ENCODE peak calls at places on chromosomes 3 and 15, in four cellular contexts. L, V, F and X are unnamed samples.

GRCh38 chr3:187504435-187504834 is 136.2 kb downstream of the RTP4 start:
- DNase-seq in L (no peak), V (no peak), F (no peak), X (no peak)

GRCh38 chr15:59966262-59966661 is 37.8 kb upstream of the FOXB1 start:
- DNase-seq in L (no peak), V (no peak), F (no peak), X (no peak)

GRCh38 chr15:35519536-35520149 is 26.3 kb downstream of the DPH6 start:
- DNase-seq in L (no peak), V (no peak), F (peak; percentile 64), X (no peak)

GRCh38 chr3:157605356-157605755 is 102.1 kb upstream of the VEPH1 start:
- DNase-seq in L (no peak), V (no peak), F (no peak), X (peak; percentile 62)

GRCh38 chr3:49081429-49081828 is 12.4 kb downstream of the QRICH1 start:
- DNase-seq in L (no peak), V (no peak), F (no peak), X (no peak)

GRCh38 chr3:20648294-20648693 is 462.3 kb upstream of the SGO1 start:
- DNase-seq in L (no peak), V (no peak), F (peak; percentile 84), X (no peak)

GRCh38 chr15:64930778-64931240 is 19.1 kb downstream of the ANKDD1A start:
- DNase-seq in L (no peak), V (peak; percentile 26), F (peak; percentile 65), X (peak; percentile 70)

GRCh38 chr3:140509534-140509933 is 168.3 kb upstream of the TRIM42 start:
- DNase-seq in L (no peak), V (no peak), F (no peak), X (no peak)

GRCh38 chr3:42544492-42545283 is 37.1 kb downstream of the SEC22C start:
- DNase-seq in L (peak; percentile 90), V (peak; percentile 37), F (no peak), X (no peak)

GRCh38 chr3:46946856-46947544 is 29.5 kb downstream of the CCDC12 start:
- DNase-seq in L (no peak), V (peak; percentile 91), F (peak; percentile 31), X (no peak)

GRCh38 chr3:163561151-163561550 is 1517.1 kb downstream of the SI start:
- DNase-seq in L (no peak), V (no peak), F (no peak), X (no peak)

GRCh38 chr3:45772341-45773035 is 23.8 kb downstream of the SLC6A20 start:
- DNase-seq in L (peak; percentile 45), V (peak; percentile 8), F (no peak), X (peak; percentile 92)

GRCh38 chr3:152682477-152682876 is 152.5 kb upstream of the P2RY1 start:
- DNase-seq in L (no peak), V (no peak), F (no peak), X (no peak)

GRCh38 chr3:3589715-3590130 is 209.5 kb upstream of the LRRN1 start:
- DNase-seq in L (no peak), V (no peak), F (no peak), X (no peak)

GRCh38 chr3:150828261-150828660 is 65.3 kb upstream of the SIAH2 start:
- DNase-seq in L (no peak), V (no peak), F (no peak), X (no peak)

GRCh38 chr15:52514482-52514881 is 14.2 kb downstream of the MYO5A start:
- DNase-seq in L (no peak), V (no peak), F (no peak), X (no peak)

GRCh38 chr15:71275098-71275497 is 159.8 kb downstream of the THSD4 start:
- DNase-seq in L (no peak), V (no peak), F (peak; percentile 92), X (no peak)

GRCh38 chr3:83169473-83169872 is 1408.0 kb upstream of the GBE1 start:
- DNase-seq in L (no peak), V (no peak), F (no peak), X (no peak)

GRCh38 chr3:41202834-41203345 is 3.6 kb downstream of the CTNNB1 start:
- DNase-seq in L (no peak), V (no peak), F (peak; percentile 61), X (no peak)

GRCh38 chr3:171873561-171873960 is 30.4 kb downstream of the TMEM212 start:
- DNase-seq in L (no peak), V (no peak), F (peak; percentile 70), X (no peak)

GRCh38 chr3:23654571-23654970 is 151.2 kb upstream of the UBE2E1 start:
- DNase-seq in L (no peak), V (no peak), F (no peak), X (no peak)

GRCh38 chr3:129359102-129359461 is 69.4 kb downstream of the EFCAB12 start:
- DNase-seq in L (no peak), V (no peak), F (peak; percentile 8), X (no peak)

GRCh38 chr3:187368251-187368733 is at the start of gene RTP4:
- DNase-seq in L (no peak), V (no peak), F (peak; percentile 10), X (no peak)

GRCh38 chr15:69035918-69036258 is 21.4 kb downstream of the NOX5 start:
- DNase-seq in L (no peak), V (no peak), F (no peak), X (no peak)

GRCh38 chr15:69037482-69037881 is 23.0 kb downstream of the NOX5 start:
- DNase-seq in L (no peak), V (no peak), F (no peak), X (no peak)

GRCh38 chr15:69036856-69037255 is 22.4 kb downstream of the NOX5 start:
- DNase-seq in L (peak; percentile 17), V (no peak), F (no peak), X (no peak)

GRCh38 chr15:69034352-69034751 is 19.9 kb downstream of the NOX5 start:
- DNase-seq in L (no peak), V (no peak), F (peak; percentile 89), X (no peak)

DNA sequence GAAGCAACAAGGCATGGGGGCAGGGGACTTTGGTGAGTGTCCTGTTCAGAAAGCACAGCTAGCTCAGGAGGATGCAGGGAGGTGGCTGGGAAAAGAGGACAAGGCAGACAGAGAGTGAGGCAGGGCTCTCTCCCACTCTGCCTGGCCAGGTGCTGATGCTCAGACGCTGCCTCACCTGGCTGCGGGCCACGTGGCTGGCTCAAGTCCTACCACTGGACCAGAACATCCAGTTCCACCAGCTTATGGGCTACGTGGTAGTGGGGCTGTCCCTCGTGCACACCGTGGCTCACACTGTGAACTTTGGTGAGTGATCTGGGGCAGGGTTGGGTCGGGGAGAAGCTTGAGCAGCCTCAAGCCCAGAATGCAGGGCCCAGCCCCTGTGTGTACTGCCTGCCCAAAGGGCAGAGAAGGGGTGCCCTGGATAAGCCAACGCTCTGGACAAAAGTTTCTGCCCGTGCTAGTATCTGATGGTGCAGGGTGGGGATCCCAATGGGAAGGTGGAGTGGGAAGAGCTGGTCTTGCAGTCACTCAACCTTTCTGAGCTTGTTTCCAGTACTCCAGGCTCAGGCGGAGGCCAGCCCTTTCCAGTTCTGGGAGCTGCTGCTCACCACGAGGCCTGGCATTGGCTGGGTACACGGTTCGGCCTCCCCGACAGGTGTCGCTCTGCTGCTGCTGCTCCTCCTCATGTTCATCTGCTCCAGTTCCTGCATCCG is 20.9 kb downstream of the NOX5 start:
- DNase-seq in L (peak; percentile 57), V (no peak), F (no peak), X (no peak)
- TF ChIP-seq CTCF in L (no peak), V (no peak), F (no peak), X (no peak)

DNA sequence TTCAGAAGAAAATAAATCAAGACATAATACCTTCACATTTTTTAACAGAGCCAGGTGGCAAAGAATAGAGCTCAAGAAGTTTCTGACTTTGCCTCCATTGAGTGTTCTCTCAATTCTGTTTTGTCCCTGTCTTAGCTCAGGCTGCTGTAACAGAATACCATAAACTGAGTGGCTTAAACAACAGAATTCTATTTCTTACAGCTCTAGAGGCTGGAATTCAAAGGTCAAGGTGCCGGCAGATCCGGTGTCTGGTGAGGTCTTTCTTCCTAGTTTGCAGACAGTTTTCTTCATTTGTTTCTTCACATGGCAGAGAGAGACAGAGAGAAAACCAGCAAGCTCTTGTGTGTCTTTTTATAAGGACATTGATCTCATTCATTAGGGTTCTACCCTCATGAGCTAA is 25.6 kb downstream of the IQCH start:
- DNase-seq in L (no peak), V (no peak), F (peak; percentile 2), X (no peak)
- H3K4me3 ChIP-seq in L (no peak overlapping the region), V (no peak overlapping the region), F (no peak overlapping the region), X (no peak overlapping the region)

GRCh38 chr3:12993623-12994356 is 79.4 kb downstream of the IQSEC1 start:
- DNase-seq in L (no peak), V (peak; percentile 57), F (no peak), X (no peak)

GRCh38 chr3:12994357-12994606 is 78.9 kb downstream of the IQSEC1 start:
- DNase-seq in L (no peak), V (peak; percentile 66), F (no peak), X (no peak)

GRCh38 chr3:12996181-12996506 is 77.1 kb downstream of the IQSEC1 start:
- DNase-seq in L (no peak), V (no peak), F (peak; percentile 26), X (no peak)

GRCh38 chr3:12994607-12995388 is 78.4 kb downstream of the IQSEC1 start:
- DNase-seq in L (peak; percentile 93), V (peak; percentile 89), F (peak; percentile 72), X (no peak)

DNA sequence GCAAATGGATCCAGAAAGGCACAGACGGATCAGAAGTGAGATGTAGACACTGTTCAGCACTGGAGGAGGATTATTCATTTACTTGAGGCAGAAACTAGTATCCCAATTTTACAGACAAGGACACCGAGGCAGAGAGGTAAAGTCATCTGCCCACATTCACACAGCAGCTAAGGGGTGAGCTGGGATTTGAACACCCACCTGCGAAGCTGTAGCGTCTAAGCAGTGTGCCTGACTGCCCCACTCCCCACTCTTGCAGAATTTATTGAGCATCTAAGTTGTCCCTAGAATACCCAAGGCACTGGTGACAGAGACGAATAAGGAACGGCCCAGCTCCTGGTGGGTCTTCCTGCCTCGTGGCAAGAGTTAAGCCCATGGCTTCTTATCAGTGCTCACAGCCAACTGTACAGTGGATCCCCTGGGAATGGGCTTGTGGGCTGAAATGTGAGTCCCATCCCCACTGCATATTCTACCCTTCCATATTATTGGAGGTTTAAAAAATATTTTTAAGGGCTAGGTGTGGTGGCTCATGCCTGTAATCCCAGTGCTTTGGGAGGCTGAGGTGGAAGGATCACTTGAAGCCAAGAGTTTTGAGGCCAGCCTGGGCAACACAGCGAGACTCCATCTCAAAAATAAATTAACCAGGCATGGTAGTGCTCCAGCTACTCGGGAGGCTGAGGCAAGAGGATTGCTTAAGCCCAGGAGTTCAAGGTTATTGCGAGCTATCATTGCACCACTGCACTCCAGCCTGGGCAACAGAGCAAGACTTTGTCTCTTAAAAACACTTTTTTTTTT is 77.6 kb downstream of the IQSEC1 start:
- DNase-seq in L (no peak), V (peak; percentile 62), F (no peak), X (no peak)
- TF ChIP-seq CTCF in L (no peak), V (no peak), F (no peak), X (no peak)

GRCh38 chr3:131282967-131283366 is 98.6 kb upstream of the NUDT16 start:
- DNase-seq in L (no peak), V (no peak), F (no peak), X (no peak)

GRCh38 chr3:131282379-131282778 is 99.2 kb upstream of the NUDT16 start:
- DNase-seq in L (no peak), V (no peak), F (no peak), X (no peak)

GRCh38 chr3:131283862-131284261 is 97.7 kb upstream of the NUDT16 start:
- DNase-seq in L (no peak), V (no peak), F (no peak), X (no peak)

GRCh38 chr3:131285456-131285855 is 96.1 kb upstream of the NUDT16 start:
- DNase-seq in L (no peak), V (no peak), F (no peak), X (no peak)
- H3K4me3 ChIP-seq in L (no peak overlapping the region), V (no peak overlapping the region), F (no peak overlapping the region), X (no peak overlapping the region)

GRCh38 chr3:43691120-43692002 is 623 bp downstream of the ABHD5 start:
- DNase-seq in L (peak; percentile 80), V (peak; percentile 57), F (peak; percentile 22), X (no peak)
- TF ChIP-seq CTCF in L (no peak), V (no peak), F (no peak), X (no peak)